ENCODE peak calls at places on chromosomes 12 and 14, in five cellular contexts. Z is KBM-7, U is NCI-H345, I is T1000, C is epithelial cell of prostate. L is an unnamed sample.

GRCh38 chr14:68379510-68380303 is 413.2 kb downstream of the ZFP36L1 start:
- DNase-seq in U (no peak), Z (no peak), C (no peak), I (no peak), L (no peak)

GRCh38 chr12:15597125-15597830 is 191.9 kb downstream of the EPS8 start:
- DNase-seq in U (peak), C (no peak), I (no peak), Z (no peak), L (no peak)

GRCh38 chr14:64549016-64549415 is 745 bp upstream of the PPP1R36 start:
- DNase-seq in Z (no peak), I (no peak), C (no peak), U (no peak), L (no peak)

GRCh38 chr12:95838125-95838524 is 20.6 kb upstream of the SNRPF start:
- DNase-seq in U (no peak), I (peak), Z (peak), C (no peak), L (no peak)

GRCh38 chr14:77275041-77275854 is 4.2 kb upstream of the NGB start:
- DNase-seq in U (no peak), I (no peak), Z (no peak), C (no peak), L (no peak)

GRCh38 chr12:1474567-1475153 is 119.7 kb downstream of the FBXL14 start:
- DNase-seq in Z (no peak), C (no peak), U (peak), I (peak), L (no peak)

GRCh38 chr14:72024504-72024903 is 92.3 kb downstream of the RGS6 start:
- DNase-seq in Z (no peak), I (no peak), U (no peak), C (no peak), L (no peak)

GRCh38 chr12:84506317-84506716 is 406.3 kb downstream of the SLC6A15 start:
- DNase-seq in Z (no peak), I (no peak), C (no peak), U (no peak), L (no peak)

GRCh38 chr12:131909596-131910219 is 15.3 kb downstream of the ULK1 start:
- DNase-seq in U (no peak), C (no peak), I (no peak), Z (no peak), L (no peak)

GRCh38 chr14:88825078-88825458 is 617 bp downstream of the TTC8 start:
- DNase-seq in U (no peak), I (no peak), C (no peak), Z (no peak), L (no peak)

GRCh38 chr12:68613209-68613904 is 2.7 kb downstream of the RAP1B start:
- DNase-seq in U (no peak), C (no peak), I (no peak), Z (no peak), L (no peak)

GRCh38 chr12:90652280-90652679 is 302.7 kb downstream of the CCER1 start:
- DNase-seq in U (no peak), Z (peak), I (no peak), C (peak), L (no peak)

GRCh38 chr14:23193432-23193831 is 10.0 kb upstream of the SLC7A8 start:
- DNase-seq in I (no peak), C (no peak), Z (no peak), U (no peak), L (no peak)

GRCh38 chr12:9707864-9708808 is 24.8 kb downstream of the CLECL1 start:
- DNase-seq in C (no peak), I (peak), U (peak), Z (peak), L (peak)

GRCh38 chr14:53537421-53538315 is 384.5 kb upstream of the DDHD1 start:
- DNase-seq in U (no peak), I (no peak), Z (no peak), C (no peak), L (peak)

GRCh38 chr12:105724651-105725050 is 394.2 kb downstream of the C12orf75 start:
- DNase-seq in Z (no peak), U (no peak), I (no peak), C (no peak), L (no peak)

GRCh38 chr14:34554540-34555250 is 15.2 kb upstream of the EAPP start:
- DNase-seq in C (peak), Z (no peak), U (no peak), I (no peak), L (no peak)

GRCh38 chr14:52913271-52913670 is 37.6 kb downstream of the FERMT2 start:
- DNase-seq in U (no peak), C (no peak), I (no peak), Z (no peak), L (no peak)

GRCh38 chr12:95601626-95602025 is 50.4 kb upstream of the USP44 start:
- DNase-seq in I (no peak), C (no peak), U (no peak), Z (no peak), L (no peak)

GRCh38 chr14:36315159-36315853 is 5.1 kb downstream of the MBIP start:
- DNase-seq in I (no peak), U (peak), Z (peak), C (no peak), L (no peak)

GRCh38 chr12:53536962-53537361 is 29.7 kb upstream of the NPFF start:
- DNase-seq in Z (no peak), U (no peak), I (no peak), C (no peak), L (no peak)

L was measured in Caco-2.